ENCODE peak calls at places on chromosome 9, in five cellular contexts. U, I, T, F and P are unnamed samples.
A peak's percentile ranks its signal among the peaks of the same experiment; 100 is the strongest.

GRCh38 chr9:100370064-100370723 is 17.5 kb upstream of the TEX10 start:
- DNase-seq in U (no peak), I (no peak), T (no peak), F (no peak), P (no peak)

GRCh38 chr9:21395778-21396717 is 10.8 kb upstream of the IFNA2 start:
- DNase-seq in U (no peak), I (peak; percentile 51), T (peak; percentile 35), F (no peak), P (peak; percentile 33)

GRCh38 chr9:89871871-89872331 is 267.1 kb downstream of the GADD45G start:
- DNase-seq in U (no peak), I (no peak), T (no peak), F (no peak), P (no peak)

GRCh38 chr9:129486496-129487306 is 134.2 kb downstream of the C9orf50 start:
- DNase-seq in U (peak; percentile 94), I (peak; percentile 81), T (no peak), F (no peak), P (no peak)

GRCh38 chr9:70131296-70131695 is 87.6 kb downstream of the MAMDC2 start:
- DNase-seq in U (no peak), I (no peak), T (no peak), F (no peak), P (no peak)

GRCh38 chr9:87160148-87161107 is 213.1 kb upstream of the GAS1 start:
- DNase-seq in U (no peak), I (no peak), T (no peak), F (no peak), P (no peak)

GRCh38 chr9:112754578-112754977 is 4.0 kb downstream of the SNX30 start:
- DNase-seq in U (no peak), I (no peak), T (peak; percentile 2), F (no peak), P (no peak)

GRCh38 chr9:112844771-112845542 is 45.7 kb downstream of the SLC46A2 start:
- DNase-seq in U (peak; percentile 89), I (peak; percentile 81), T (peak; percentile 53), F (no peak), P (peak; percentile 74)

GRCh38 chr9:21294325-21294724 is 10.8 kb downstream of the IFNA5 start:
- DNase-seq in U (no peak), I (no peak), T (no peak), F (no peak), P (no peak)

GRCh38 chr9:81861644-81862043 is 66.6 kb upstream of the SPATA31D4 start:
- DNase-seq in U (no peak), I (no peak), T (no peak), F (peak; percentile 37), P (no peak)

GRCh38 chr9:28135571-28135970 is 562.3 kb upstream of the C9orf72 start:
- DNase-seq in U (no peak), I (no peak), T (no peak), F (no peak), P (no peak)

GRCh38 chr9:116959775-116960174 is 272.7 kb downstream of the TRIM32 start:
- DNase-seq in U (no peak), I (no peak), T (no peak), F (no peak), P (no peak)

GRCh38 chr9:116891438-116891837 is 204.3 kb downstream of the TRIM32 start:
- DNase-seq in U (no peak), I (no peak), T (no peak), F (no peak), P (no peak)

GRCh38 chr9:135144581-135145108 is 57.2 kb downstream of the OLFM1 start:
- DNase-seq in U (no peak), I (no peak), T (no peak), F (no peak), P (no peak)